ENCODE peak calls at places on chromosomes 12 and 14, in four cellular contexts. L is SK-N-SH, U is A549, A is H1. Q is an unnamed sample.

GRCh38 chr12:97386133-97386581 is 76.4 kb upstream of the RMST start:
- DNase-seq in L (no peak), U (no peak), A (no peak), Q (no peak)

GRCh38 chr14:64191756-64192155 is 102.4 kb downstream of the ESR2 start:
- DNase-seq in L (no peak), U (peak; percentile 70), A (no peak), Q (no peak)

GRCh38 chr14:35385042-35385839 is 19.3 kb downstream of the NFKBIA start:
- DNase-seq in L (peak; percentile 67), U (peak; percentile 89), A (no peak), Q (peak; percentile 88)

GRCh38 chr14:94884616-94885230 is 114.8 kb upstream of the GSC start:
- DNase-seq in L (no peak), U (no peak), A (no peak), Q (no peak)

GRCh38 chr14:38623661-38624060 is 367.8 kb upstream of the CLEC14A start:
- DNase-seq in L (no peak), U (no peak), A (no peak), Q (no peak)

GRCh38 chr14:69666112-69666511 is 54.7 kb downstream of the SUSD6 start:
- DNase-seq in L (no peak), U (no peak), A (no peak), Q (no peak)

GRCh38 chr12:131911851-131912525 is 17.1 kb upstream of the PUS1 start:
- DNase-seq in L (peak; percentile 65), U (no peak), A (no peak), Q (no peak)

GRCh38 chr12:68397566-68398158 is 65.5 kb upstream of the MDM1 start:
- DNase-seq in L (no peak), U (no peak), A (no peak), Q (no peak)

GRCh38 chr12:123075092-123075491 is 75.8 kb downstream of the PITPNM2 start:
- DNase-seq in L (no peak), U (no peak), A (no peak), Q (no peak)

GRCh38 chr12:65902504-65902903 is 78.2 kb downstream of the HMGA2 start:
- DNase-seq in L (no peak), U (no peak), A (no peak), Q (no peak)

GRCh38 chr14:106187176-106187670 is 660.8 kb downstream of the TMEM121 start:
- DNase-seq in L (no peak), U (no peak), A (no peak), Q (no peak)

GRCh38 chr12:47302111-47302597 is 222.4 kb upstream of the AMIGO2 start:
- DNase-seq in L (no peak), U (peak; percentile 54), A (no peak), Q (no peak)

GRCh38 chr12:47304161-47304560 is 224.4 kb upstream of the AMIGO2 start:
- DNase-seq in L (no peak), U (no peak), A (no peak), Q (no peak)

GRCh38 chr12:47306130-47306529 is 226.4 kb upstream of the AMIGO2 start:
- DNase-seq in L (no peak), U (no peak), A (no peak), Q (no peak)

GRCh38 chr12:47305464-47305863 is 225.7 kb upstream of the AMIGO2 start:
- DNase-seq in L (no peak), U (no peak), A (no peak), Q (no peak)

DNA sequence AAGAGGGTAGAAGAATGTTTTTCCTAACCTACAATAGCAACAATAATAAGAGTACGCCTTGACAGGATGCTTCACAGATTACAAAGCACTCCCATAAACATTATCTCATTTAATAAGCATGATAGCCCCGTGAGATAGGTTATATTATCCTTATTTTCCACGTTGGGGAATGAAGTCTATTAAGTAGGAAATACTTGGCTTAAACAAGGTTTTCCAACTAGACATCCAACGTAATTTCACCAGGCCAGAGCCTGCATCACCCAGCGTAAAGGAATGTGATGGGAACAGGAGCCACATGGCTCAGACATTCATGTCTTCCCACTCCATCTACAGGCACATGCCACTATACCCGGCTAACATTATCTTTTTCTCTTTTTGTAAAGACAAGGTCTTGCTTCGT is 223.4 kb upstream of the AMIGO2 start:
- DNase-seq in L (no peak), U (no peak), A (no peak), Q (no peak)
- TF ChIP-seq EP300 in L (no peak), U (no peak), A (no peak), Q (no peak)

GRCh38 chr14:23052182-23052623 is 5.1 kb downstream of the CDH24 start:
- DNase-seq in L (no peak), U (peak; percentile 48), A (no peak), Q (no peak)
- TF ChIP-seq CTCF in L (peak; percentile 17), U (no peak), A (peak; percentile 62), Q (no peak)

GRCh38 chr12:92242917-92243316 is 97.3 kb upstream of the BTG1 start:
- DNase-seq in L (no peak), U (no peak), A (no peak), Q (peak; percentile 38)

GRCh38 chr12:92248977-92249376 is 103.3 kb upstream of the BTG1 start:
- DNase-seq in L (no peak), U (no peak), A (no peak), Q (no peak)

DNA sequence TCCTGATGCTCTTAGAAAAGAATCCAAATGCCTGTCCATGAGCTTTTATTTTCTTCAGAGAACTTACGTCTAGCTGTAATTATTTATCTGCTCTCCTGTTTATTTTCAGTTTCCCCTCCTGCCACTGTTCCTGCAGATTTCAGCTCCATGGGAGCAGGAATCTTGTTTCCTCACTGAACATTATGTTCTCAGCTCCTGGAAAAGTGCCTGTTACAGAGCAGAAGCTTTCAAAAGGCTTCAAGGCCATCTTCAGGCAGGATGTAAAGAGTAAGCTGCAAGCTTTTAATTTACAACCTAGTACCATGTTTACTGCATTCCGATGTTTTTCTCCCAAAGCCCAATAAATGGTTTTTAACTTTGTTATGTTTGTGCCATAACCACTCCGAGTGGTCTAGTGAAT is 98.4 kb upstream of the BTG1 start:
- DNase-seq in L (no peak), U (no peak), A (no peak), Q (peak; percentile 37)
- TF ChIP-seq EP300 in L (no peak), U (no peak), A (no peak), Q (peak; percentile 72)

DNA sequence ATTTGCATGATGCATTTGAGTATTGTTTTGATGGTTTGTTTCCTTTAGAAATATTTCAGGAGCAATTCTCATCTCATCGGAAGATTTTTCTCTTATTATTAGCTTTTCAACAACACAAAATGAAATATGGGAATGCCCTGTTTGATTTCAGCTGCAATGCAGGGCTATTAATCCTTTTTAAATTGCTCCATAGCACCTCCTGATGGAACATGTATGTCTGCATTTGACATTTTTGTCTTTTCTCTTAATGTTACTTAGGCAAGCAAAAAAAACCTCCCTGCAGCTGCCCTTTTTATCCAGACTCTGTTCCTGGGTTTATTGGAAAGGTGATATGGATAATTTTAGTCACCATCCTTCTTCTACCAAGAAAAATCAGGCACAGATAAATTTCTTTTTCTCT is 895.8 kb downstream of the RPS29 start:
- DNase-seq in L (no peak), U (peak; percentile 1), A (no peak), Q (no peak)
- TF ChIP-seq CTCF in L (peak; percentile 29), U (no peak), A (no peak), Q (no peak)

DNA sequence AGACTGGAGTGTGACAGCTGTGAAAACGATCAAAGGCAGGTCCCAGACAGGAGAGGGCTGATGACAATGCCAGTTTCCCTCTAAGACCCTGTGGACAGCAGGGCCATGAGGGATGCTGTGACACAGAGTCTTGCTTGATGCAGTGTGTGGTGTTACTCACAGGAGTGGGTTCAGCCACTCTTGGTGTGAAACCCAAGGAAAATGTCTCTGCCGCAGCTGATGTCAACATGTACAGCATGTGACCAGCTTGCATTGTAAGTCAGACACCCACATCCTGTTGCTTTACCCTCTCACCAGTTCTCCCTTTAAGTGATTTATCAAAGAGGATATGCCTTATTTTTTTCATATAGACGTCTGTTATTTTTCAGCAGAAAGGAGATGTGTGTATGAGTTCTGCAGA is 268.6 kb downstream of the BTG1 start:
- DNase-seq in L (no peak), U (no peak), A (no peak), Q (no peak)
- TF ChIP-seq EP300 in L (no peak), U (no peak), A (no peak), Q (no peak)

GRCh38 chr12:107415066-107415465 is 270.5 kb upstream of the PWP1 start:
- DNase-seq in L (no peak), U (peak; percentile 67), A (no peak), Q (no peak)
- TF ChIP-seq CTCF in L (peak; percentile 36), U (no peak), A (no peak), Q (no peak)

GRCh38 chr12:94204647-94205247 is 56.4 kb downstream of the PLXNC1 start:
- DNase-seq in L (no peak), U (no peak), A (no peak), Q (no peak)
- TF ChIP-seq EP300 in L (no peak), U (no peak), A (no peak), Q (no peak)